ENCODE peak calls at places on chromosomes 11 and 22, in five cellular contexts. I is hepatocyte, F is spleen, V is thoracic aorta, K is MM.1S. P is an unnamed sample.

GRCh38 chr11:316031-316701 is 2.3 kb downstream of the IFITM1 start:
- DNase-seq in K (no peak), F (peak; percentile 89), V (no peak), I (no peak), P (peak; percentile 45)

GRCh38 chr11:102046841-102047240 is 396 bp upstream of the CFAP300 start:
- DNase-seq in I (no peak), F (no peak), V (no peak), K (no peak), P (no peak)

GRCh38 chr11:65506770-65507485 is 8.1 kb downstream of the MALAT1 start:
- DNase-seq in K (peak; percentile 78), F (no peak), I (peak; percentile 93), V (no peak), P (no peak)

GRCh38 chr11:66112041-66112491 is 42.0 kb downstream of the PACS1 start:
- DNase-seq in K (no peak), I (no peak), F (no peak), V (no peak), P (no peak)

GRCh38 chr11:71250512-71251158 is 1.7 kb downstream of the SHANK2 start:
- DNase-seq in K (no peak), F (no peak), V (no peak), I (no peak), P (no peak)

GRCh38 chr11:107609384-107610218 is 18.7 kb downstream of the ELMOD1 start:
- DNase-seq in V (no peak), I (no peak), K (no peak), F (no peak), P (no peak)

GRCh38 chr11:16365456-16366355 is 9.4 kb upstream of the SOX6 start:
- DNase-seq in F (no peak), I (no peak), V (no peak), K (no peak), P (no peak)

GRCh38 chr22:41848468-41848867 is 15.6 kb downstream of the SREBF2 start:
- DNase-seq in V (no peak), I (peak; percentile 70), F (peak; percentile 85), K (no peak), P (no peak)

GRCh38 chr11:94525933-94526332 is 13.7 kb downstream of the C11orf97 start:
- DNase-seq in I (peak; percentile 57), F (peak; percentile 76), K (no peak), V (peak; percentile 11), P (no peak)

GRCh38 chr11:65695459-65696241 is 16.4 kb upstream of the KAT5 start:
- DNase-seq in F (no peak), V (no peak), K (no peak), I (peak; percentile 47), P (no peak)

GRCh38 chr11:28110839-28111235 is 2.6 kb downstream of the METTL15 start:
- DNase-seq in I (peak; percentile 7), F (no peak), K (no peak), V (no peak), P (no peak)

GRCh38 chr22:37330200-37331033 is 48.1 kb downstream of the CYTH4 start:
- DNase-seq in F (no peak), V (no peak), I (peak; percentile 92), K (peak; percentile 53), P (no peak)

GRCh38 chr11:3121416-3121815 is 43.7 kb downstream of the OSBPL5 start:
- DNase-seq in K (no peak), F (peak; percentile 63), I (no peak), V (no peak), P (no peak)

GRCh38 chr11:132045116-132045515 is 674.7 kb downstream of the NTM start:
- DNase-seq in V (no peak), K (no peak), I (no peak), F (no peak), P (no peak)

GRCh38 chr22:43825651-43826050 is 13.5 kb upstream of the EFCAB6 start:
- DNase-seq in F (no peak), K (no peak), V (no peak), I (no peak), P (no peak)

GRCh38 chr11:71228961-71229360 is 23.4 kb downstream of the SHANK2 start:
- DNase-seq in I (no peak), F (no peak), V (no peak), K (no peak), P (no peak)

GRCh38 chr11:131658414-131658813 is 288.0 kb downstream of the NTM start:
- DNase-seq in V (no peak), I (no peak), K (no peak), F (no peak), P (no peak)

GRCh38 chr22:45318558-45319318 is 9.0 kb downstream of the FAM118A start:
- DNase-seq in I (no peak), K (no peak), V (no peak), F (no peak), P (no peak)

GRCh38 chr11:1087961-1088926 is 13.6 kb downstream of the MUC2 start:
- DNase-seq in K (no peak), I (no peak), F (peak; percentile 63), V (no peak), P (no peak)

GRCh38 chr11:120532511-120533196 is 21.1 kb downstream of the GRIK4 start:
- DNase-seq in V (no peak), F (no peak), I (no peak), K (no peak), P (no peak)

GRCh38 chr11:67630230-67630942 is 649 bp upstream of the NUDT8 start:
- DNase-seq in I (peak; percentile 100), K (peak; percentile 99), V (peak; percentile 97), F (peak; percentile 99), P (peak; percentile 95)

GRCh38 chr11:35307221-35307621 is 112.1 kb downstream of the SLC1A2 start:
- DNase-seq in V (no peak), I (no peak), K (no peak), F (no peak), P (no peak)

GRCh38 chr11:47724041-47724729 is 9.0 kb upstream of the AGBL2 start:
- DNase-seq in F (no peak), K (no peak), I (peak; percentile 85), V (peak; percentile 15), P (no peak)

GRCh38 chr22:22657712-22658111 is 13.3 kb downstream of the GGTLC2 start:
- DNase-seq in F (no peak), I (no peak), V (no peak), K (no peak), P (no peak)

GRCh38 chr22:46726066-46726985 is 11.7 kb downstream of the CERK start:
- DNase-seq in K (no peak), F (no peak), I (peak; percentile 39), V (no peak), P (no peak)

GRCh38 chr11:119742263-119742861 is 13.4 kb upstream of the NECTIN1 start:
- DNase-seq in K (no peak), I (peak; percentile 57), F (peak; percentile 61), V (no peak), P (no peak)

GRCh38 chr11:11843233-11843632 is 1.5 kb downstream of the USP47 start:
- DNase-seq in K (no peak), I (peak; percentile 56), V (no peak), F (no peak), P (no peak)

GRCh38 chr11:11967669-11968510 is 40.5 kb downstream of the DKK3 start:
- DNase-seq in I (no peak), K (no peak), F (peak; percentile 45), V (no peak), P (no peak)

GRCh38 chr11:111603633-111604130 is 1.4 kb downstream of the SIK2 start:
- DNase-seq in I (no peak), K (no peak), V (no peak), F (no peak), P (no peak)

GRCh38 chr11:97092823-97093222 is 703.0 kb downstream of the JRKL start:
- DNase-seq in F (no peak), I (peak; percentile 15), K (no peak), V (no peak), P (no peak)
- H3K9me3 ChIP-seq in F (no peaks in the 10 kb centered on the region), I (no peaks in the 10 kb centered on the region), K (no peaks in the 10 kb centered on the region), V (no peaks in the 10 kb centered on the region), P (no peaks in the 10 kb centered on the region)

DNA sequence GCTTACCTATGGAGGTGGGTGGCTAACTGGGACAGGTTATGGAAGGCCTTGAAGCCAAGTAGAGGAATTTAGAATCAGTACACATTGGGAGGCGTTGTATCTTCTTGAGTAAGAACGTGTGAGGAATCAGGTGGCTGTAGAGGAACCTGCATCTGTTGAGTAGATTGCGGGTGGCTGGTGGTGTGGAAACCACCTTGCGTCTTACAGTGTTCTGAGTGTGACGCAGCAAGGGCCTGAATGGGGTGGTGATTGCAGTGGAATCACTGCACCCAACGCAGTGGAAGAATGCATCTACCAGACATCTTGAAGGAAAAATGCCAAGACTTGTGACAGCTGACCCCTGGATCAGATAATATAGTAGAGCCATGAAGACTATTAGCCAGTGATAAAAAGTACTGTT is 110.8 kb upstream of the NNMT start:
- DNase-seq in F (no peak), I (no peak), K (no peak), V (no peak), P (no peak)
- H3K27ac ChIP-seq in F (peak overlapping the region; percentile 86), I (no peak overlapping the region), K (no peak overlapping the region), V (peak overlapping the region; percentile 96), P (no peak overlapping the region)

DNA sequence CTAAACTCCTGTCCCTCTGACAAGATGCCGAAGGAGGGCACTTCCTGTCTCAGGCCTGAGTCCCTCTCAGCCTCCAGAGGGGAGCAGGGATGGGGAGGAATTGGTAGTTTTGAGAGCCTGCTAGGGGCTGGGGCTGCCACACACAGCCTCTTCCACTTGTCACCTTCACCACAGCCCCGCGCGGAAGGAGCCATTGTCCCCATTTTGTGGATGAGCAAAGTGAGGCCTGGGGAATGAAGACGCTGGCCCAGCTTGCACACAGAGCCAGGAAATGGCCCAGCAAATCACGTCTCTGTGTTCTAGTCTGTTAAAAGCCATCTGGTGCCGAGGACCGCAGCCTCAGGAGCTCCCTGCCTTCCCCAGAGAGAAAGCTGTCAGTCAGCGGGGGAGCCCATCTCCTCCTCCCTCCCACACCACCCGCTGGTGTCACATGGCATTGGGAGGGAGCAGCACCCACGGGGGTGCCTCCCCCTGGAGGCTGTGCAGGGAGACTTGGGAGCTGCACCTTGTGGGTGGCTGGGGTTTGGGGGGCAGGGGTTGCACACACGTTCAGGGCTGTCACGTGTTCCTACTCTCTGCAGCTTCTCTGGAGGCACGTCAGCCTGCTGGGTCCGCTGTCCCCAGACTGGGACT is 34.6 kb downstream of the RASD2 start:
- DNase-seq in K (no peak), V (no peak), I (no peak), F (no peak), P (no peak)
- TF ChIP-seq CTCF in K (no peak), V (no peak), I (no peak), F (no peak), P (no peak)

GRCh38 chr11:77789731-77790476 is 30.6 kb downstream of the RSF1 start:
- DNase-seq in I (no peak), V (no peak), F (no peak), K (no peak), P (no peak)

GRCh38 chr11:77793972-77794371 is 26.6 kb downstream of the RSF1 start:
- DNase-seq in K (no peak), F (no peak), V (no peak), I (no peak), P (no peak)

GRCh38 chr11:77789061-77789730 is 31.3 kb downstream of the RSF1 start:
- DNase-seq in V (no peak), F (no peak), K (no peak), I (no peak), P (no peak)

GRCh38 chr11:77791301-77791700 is 29.2 kb downstream of the RSF1 start:
- DNase-seq in K (no peak), I (no peak), V (no peak), F (no peak), P (no peak)
- H3K9me3 ChIP-seq in K (no peaks in the 10 kb centered on the region), I (no peaks in the 10 kb centered on the region), V (no peaks in the 10 kb centered on the region), F (no peaks in the 10 kb centered on the region), P (no peaks in the 10 kb centered on the region)